ENCODE peak calls at places on chromosomes 7 and 10, in four cellular contexts. T is GM12878, I is HepG2, Z is K562. K is an unnamed sample.

GRCh38 chr7:20894806-20895205 is 108.1 kb upstream of the SP8 start:
- DNase-seq in Z (no peak), I (no peak), T (no peak), K (no peak)

GRCh38 chr10:90430186-90430585 is 427.7 kb downstream of the HTR7 start:
- DNase-seq in Z (no peak), I (no peak), T (no peak), K (no peak)

GRCh38 chr10:24813866-24814265 is 90.2 kb upstream of the ARHGAP21 start:
- DNase-seq in Z (no peak), T (no peak), I (no peak), K (no peak)

GRCh38 chr7:94133460-94133859 is 129.3 kb upstream of the BET1 start:
- DNase-seq in Z (no peak), I (no peak), T (peak), K (no peak)

GRCh38 chr10:124210263-124210662 is 116.9 kb upstream of the CHST15 start:
- DNase-seq in T (no peak), Z (no peak), I (no peak), K (no peak)

GRCh38 chr10:110392860-110393732 is 88.4 kb upstream of the SMNDC1 start:
- DNase-seq in Z (no peak), I (no peak), T (no peak), K (no peak)

GRCh38 chr7:23346316-23346715 is 47.2 kb downstream of the MALSU1 start:
- DNase-seq in I (no peak), T (no peak), Z (no peak), K (no peak)

GRCh38 chr7:125126376-125126775 is 196.8 kb upstream of the POT1 start:
- DNase-seq in Z (no peak), T (no peak), I (no peak), K (no peak)

GRCh38 chr7:143334244-143334643 is 18.3 kb downstream of the CLCN1 start:
- DNase-seq in I (no peak), T (no peak), Z (no peak), K (no peak)

GRCh38 chr7:142413280-142414000 is 155.6 kb upstream of the PRSS58 start:
- DNase-seq in T (no peak), Z (no peak), I (no peak), K (no peak)

GRCh38 chr7:129401968-129402860 is 32.0 kb upstream of the STRIP2 start:
- DNase-seq in T (peak), I (no peak), Z (peak), K (peak)

GRCh38 chr7:71613316-71613715 is 481.4 kb downstream of the GALNT17 start:
- DNase-seq in T (no peak), Z (no peak), I (no peak), K (no peak)

GRCh38 chr7:71612892-71613291 is 480.9 kb downstream of the GALNT17 start:
- DNase-seq in I (no peak), Z (no peak), T (no peak), K (no peak)

GRCh38 chr7:71616217-71616616 is 484.3 kb downstream of the GALNT17 start:
- DNase-seq in I (no peak), Z (no peak), T (no peak), K (no peak)

GRCh38 chr7:71612011-71612410 is 480.1 kb downstream of the GALNT17 start:
- DNase-seq in T (no peak), I (no peak), Z (no peak), K (no peak)

GRCh38 chr7:71615017-71615416 is 483.1 kb downstream of the GALNT17 start:
- DNase-seq in T (no peak), Z (no peak), I (no peak), K (no peak)
- TF ChIP-seq CTCF in T (no peak), Z (no peak), I (no peak), K (no peak)

GRCh38 chr7:141057788-141058187 is 16.1 kb upstream of the TMEM178B start:
- DNase-seq in I (no peak), T (no peak), Z (no peak), K (no peak)
- TF ChIP-seq REST in I (no peak), T (no peak), Z (no peak), K (no peak)

DNA sequence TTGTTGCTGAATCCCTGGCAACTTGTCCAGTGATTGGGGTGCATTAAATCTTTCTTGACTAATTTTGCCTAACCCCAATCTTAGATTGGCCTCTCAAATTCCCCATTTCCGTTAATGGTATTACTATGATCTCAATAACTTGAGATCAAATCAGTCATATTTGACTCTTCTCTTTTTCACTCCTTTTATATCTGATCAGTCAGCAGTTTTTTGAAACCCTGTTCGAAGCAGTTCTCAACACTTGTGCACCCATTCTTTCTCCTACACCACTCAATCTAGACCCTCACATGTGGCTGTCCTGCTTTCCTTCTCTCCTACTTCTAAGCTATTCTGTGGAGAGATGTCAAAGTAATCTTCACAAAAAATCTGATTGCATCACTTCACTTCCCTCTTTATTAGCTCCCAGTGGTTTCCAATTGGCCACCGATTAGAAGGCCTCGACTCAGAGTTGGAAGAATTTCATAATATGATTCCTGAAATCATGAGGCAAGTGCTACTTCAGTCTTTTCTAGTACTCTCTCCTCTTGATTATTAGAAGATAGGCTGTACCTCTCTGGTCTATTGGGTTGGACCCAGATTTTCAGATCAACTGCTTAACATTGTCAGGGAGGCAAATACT is 128.9 kb downstream of the ZNF365 start:
- DNase-seq in T (no peak), I (no peak), Z (no peak), K (no peak)
- TF ChIP-seq HDAC2 in T (no peak), I (no peak), Z (no peak), K (no peak)

GRCh38 chr7:84912993-84913635 is 273.7 kb downstream of the SEMA3D start:
- DNase-seq in Z (no peak), T (no peak), I (no peak), K (no peak)

GRCh38 chr7:84912018-84912417 is 274.8 kb downstream of the SEMA3D start:
- DNase-seq in T (no peak), Z (no peak), I (no peak), K (no peak)

GRCh38 chr7:84911077-84911476 is 275.8 kb downstream of the SEMA3D start:
- DNase-seq in Z (no peak), I (no peak), T (no peak), K (no peak)

GRCh38 chr7:84913731-84914130 is 273.1 kb downstream of the SEMA3D start:
- DNase-seq in I (no peak), Z (no peak), T (no peak), K (no peak)

GRCh38 chr7:84912537-84912936 is 274.3 kb downstream of the SEMA3D start:
- DNase-seq in I (no peak), T (no peak), Z (no peak), K (no peak)
- TF ChIP-seq CTCF in I (no peak), T (no peak), Z (no peak), K (no peak)

GRCh38 chr10:126369125-126369708 is 19.1 kb downstream of the ADAM12 start:
- DNase-seq in Z (no peak), I (no peak), T (no peak), K (no peak)
- TF ChIP-seq REST in Z (no peak), I (no peak), T (no peak), K (no peak)

K was measured in A549.